ENCODE peak calls at places on chromosome 9, in six cellular contexts. W, P, Q, X, U and E are unnamed samples.

GRCh38 chr9:131960805-131961495 is 118.7 kb downstream of the MED27 start:
- DNase-seq in W (no peak), P (peak), Q (no peak), X (no peak), U (no peak), E (peak)

GRCh38 chr9:123062306-123063171 is 29.1 kb downstream of the GPR21 start:
- DNase-seq in W (no peak), P (peak), Q (no peak), X (no peak), U (no peak), E (no peak)

GRCh38 chr9:114274217-114274616 is 48.7 kb upstream of the ORM1 start:
- DNase-seq in W (no peak), P (no peak), Q (no peak), X (no peak), U (no peak), E (no peak)

GRCh38 chr9:108580021-108580439 is 275.8 kb downstream of the ACTL7B start:
- DNase-seq in W (peak), P (no peak), Q (peak), X (no peak), U (no peak), E (no peak)

GRCh38 chr9:79913867-79914266 is 342.1 kb downstream of the TLE4 start:
- DNase-seq in W (no peak), P (no peak), Q (no peak), X (no peak), U (no peak), E (no peak)

GRCh38 chr9:6079386-6079785 is 64.0 kb upstream of the RANBP6 start:
- DNase-seq in W (no peak), P (no peak), Q (no peak), X (no peak), U (no peak), E (no peak)

GRCh38 chr9:133275105-133276000 is at the start of gene ABO:
- DNase-seq in W (no peak), P (no peak), Q (no peak), X (no peak), U (no peak), E (no peak)

GRCh38 chr9:1759009-1759408 is 256.1 kb upstream of the SMARCA2 start:
- DNase-seq in W (no peak), P (no peak), Q (no peak), X (no peak), U (no peak), E (no peak)

GRCh38 chr9:36731576-36731975 is 158.9 kb downstream of the MELK start:
- DNase-seq in W (no peak), P (peak), Q (no peak), X (no peak), U (no peak), E (no peak)

GRCh38 chr9:137672907-137673791 is 54.3 kb downstream of the EHMT1 start:
- DNase-seq in W (peak), P (peak), Q (peak), X (peak), U (peak), E (no peak)

GRCh38 chr9:93891549-93892310 is 63.4 kb downstream of the BARX1 start:
- DNase-seq in W (no peak), P (no peak), Q (no peak), X (no peak), U (no peak), E (no peak)

GRCh38 chr9:135341612-135342169 is 137.9 kb upstream of the PPP1R26 start:
- DNase-seq in W (no peak), P (no peak), Q (no peak), X (no peak), U (no peak), E (no peak)

GRCh38 chr9:128946945-128947422 is 419 bp downstream of the DOLK start:
- DNase-seq in W (no peak), P (peak), Q (peak), X (no peak), U (no peak), E (no peak)

GRCh38 chr9:91789941-91790340 is 160.1 kb downstream of the ROR2 start:
- DNase-seq in W (no peak), P (no peak), Q (no peak), X (no peak), U (no peak), E (no peak)

GRCh38 chr9:6739218-6739617 is 18.6 kb upstream of the KDM4C start:
- DNase-seq in W (no peak), P (no peak), Q (peak), X (no peak), U (no peak), E (no peak)

GRCh38 chr9:129558551-129559505 is 62.1 kb downstream of the C9orf50 start:
- DNase-seq in W (no peak), P (no peak), Q (no peak), X (no peak), U (no peak), E (no peak)

GRCh38 chr9:25397746-25398145 is 280.5 kb downstream of the TUSC1 start:
- DNase-seq in W (no peak), P (no peak), Q (no peak), X (no peak), U (no peak), E (no peak)

GRCh38 chr9:133850161-133850560 is 112.0 kb upstream of the SARDH start:
- DNase-seq in W (no peak), P (no peak), Q (no peak), X (no peak), U (no peak), E (no peak)

GRCh38 chr9:137083418-137084004 is 3.3 kb upstream of the MAN1B1 start:
- DNase-seq in W (peak), P (peak), Q (peak), X (peak), U (no peak), E (no peak)

GRCh38 chr9:108087781-108088180 is 598.2 kb upstream of the KLF4 start:
- DNase-seq in W (no peak), P (no peak), Q (peak), X (no peak), U (no peak), E (no peak)

GRCh38 chr9:106953166-106953565 is 90.2 kb downstream of the ZNF462 start:
- DNase-seq in W (no peak), P (peak), Q (peak), X (no peak), U (no peak), E (no peak)

GRCh38 chr9:129125478-129125877 is 14.3 kb downstream of the PTPA start:
- DNase-seq in W (peak), P (peak), Q (peak), X (no peak), U (no peak), E (no peak)